ENCODE peak calls at places on chromosomes 11 and 22, in ten cellular contexts. C is neural progenitor cell; I is brain microvascular endothelial cell; Y is Panc1; Q is spleen; F is GM23338; V is GM23248; O is aorta; S is CD4-positive, CD25-positive, alpha-beta regulatory T cell; H is cardiac muscle cell. U is an unnamed sample.

GRCh38 chr11:75163917-75164316 is 13.0 kb downstream of the SLCO2B1 start:
- DNase-seq in Y (no peak), S (no peak), H (no peak), F (no peak), Q (no peak), C (no peak), O (peak; percentile 21), I (no peak), V (no peak), U (no peak)

GRCh38 chr22:49728566-49729271 is 99.0 kb downstream of the BRD1 start:
- DNase-seq in Y (no peak), I (no peak), S (no peak), H (no peak), F (no peak), C (no peak), V (no peak), Q (no peak), O (no peak), U (no peak)

GRCh38 chr22:48891688-48892380 is 935.8 kb downstream of the BRD1 start:
- DNase-seq in O (no peak), Y (no peak), H (no peak), Q (no peak), S (no peak), C (no peak), F (no peak), V (no peak), I (no peak), U (no peak)

GRCh38 chr11:126476256-126476970 is 120.9 kb downstream of the ST3GAL4 start:
- DNase-seq in O (no peak), I (no peak), Y (no peak), S (no peak), H (no peak), V (no peak), C (peak; percentile 45), Q (no peak), F (no peak), U (no peak)

GRCh38 chr11:128512478-128513127 is 74.8 kb downstream of the ETS1 start:
- DNase-seq in C (no peak), I (no peak), S (peak; percentile 44), F (no peak), V (no peak), O (no peak), H (no peak), Q (peak; percentile 73), Y (no peak), U (peak; percentile 63)

GRCh38 chr11:123264431-123264780 is 69.4 kb upstream of the CLMP start:
- DNase-seq in Q (no peak), S (no peak), Y (no peak), H (no peak), F (no peak), V (no peak), O (no peak), C (no peak), I (no peak), U (no peak)

GRCh38 chr11:75553889-75554257 is 8.2 kb upstream of the SERPINH1 start:
- DNase-seq in Y (no peak), S (no peak), I (no peak), O (no peak), C (no peak), H (no peak), F (no peak), Q (no peak), V (no peak), U (no peak)

GRCh38 chr11:15618583-15619032 is 503.9 kb downstream of the INSC start:
- DNase-seq in Y (no peak), O (no peak), H (no peak), I (no peak), V (no peak), Q (no peak), F (no peak), S (no peak), C (no peak), U (no peak)

GRCh38 chr22:44455151-44455962 is 42.7 kb downstream of the RTL6 start:
- DNase-seq in Y (no peak), O (no peak), F (no peak), H (no peak), I (no peak), Q (peak; percentile 82), S (peak; percentile 23), V (no peak), C (no peak), U (peak; percentile 83)

DNA sequence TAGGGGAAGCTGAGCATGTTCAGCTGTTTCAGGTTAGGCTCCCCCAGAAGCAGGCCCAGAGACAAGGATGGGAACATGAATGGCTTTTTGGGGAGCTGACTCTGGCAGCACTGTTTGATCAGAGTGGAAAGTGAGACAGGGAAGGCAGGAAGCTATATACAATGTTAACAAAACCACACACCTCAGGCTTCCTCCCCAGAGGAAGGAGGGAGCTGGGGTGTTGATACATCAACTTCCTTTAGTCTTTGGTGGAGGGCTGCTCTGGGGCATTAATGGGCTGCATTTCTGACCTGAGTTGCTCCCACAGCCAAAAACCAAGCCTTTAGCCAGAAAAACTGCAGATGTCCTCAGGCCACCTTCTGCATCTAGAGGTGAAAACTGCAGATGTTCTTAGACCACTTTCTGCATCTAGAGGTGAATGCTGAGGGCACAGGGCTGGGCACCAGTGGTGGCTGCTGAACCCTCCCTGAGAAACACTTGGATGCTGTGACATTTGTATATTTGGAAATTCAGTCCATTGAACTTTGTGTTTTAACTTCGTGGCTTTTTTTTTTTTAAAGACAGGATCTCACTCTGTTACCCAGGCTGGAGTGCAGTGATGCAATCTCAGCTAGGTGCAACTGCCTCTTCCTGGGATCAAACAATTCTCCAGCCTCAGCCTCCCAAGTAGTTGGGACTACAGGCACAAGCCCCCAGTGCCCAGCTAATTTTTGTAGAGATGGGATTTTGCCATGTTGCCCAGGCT is 49.9 kb downstream of the KIAA1671 start:
- DNase-seq in O (no peak), Y (no peak), S (no peak), V (no peak), Q (no peak), C (no peak), I (no peak), H (peak; percentile 16), F (no peak), U (peak; percentile 6)
- H3K36me3 ChIP-seq in O (no peaks in the 10 kb centered on the region), Y (no peaks in the 10 kb centered on the region), S (no peaks in the 10 kb centered on the region), V (no peaks in the 10 kb centered on the region), Q (no peaks in the 10 kb centered on the region), C (no peaks in the 10 kb centered on the region), I (no peaks in the 10 kb centered on the region), H (no peaks in the 10 kb centered on the region), F (no peaks in the 10 kb centered on the region), U (no peaks in the 10 kb centered on the region)

GRCh38 chr11:129894281-129895125 is 875 bp downstream of the NFRKB start:
- DNase-seq in V (peak; percentile 59), S (peak; percentile 4), Y (no peak), O (no peak), C (no peak), F (no peak), Q (no peak), I (no peak), H (peak; percentile 2), U (peak; percentile 29)
- H3K27ac ChIP-seq in V (no peak overlapping the region), S (peak overlapping the region; percentile 69), Y (peak overlapping the region; percentile 86), O (no peak overlapping the region), C (no peak overlapping the region), F (peak overlapping the region; percentile 45), Q (peak overlapping the region; percentile 74), I (no peak overlapping the region), H (peak overlapping the region; percentile 82), U (peak overlapping the region; percentile 81)

GRCh38 chr11:9675691-9676090 is 11.8 kb downstream of the SWAP70 start:
- DNase-seq in C (peak; percentile 13), H (no peak), O (no peak), S (no peak), Q (no peak), I (no peak), F (peak; percentile 83), V (no peak), Y (no peak), U (no peak)

GRCh38 chr11:9669954-9670353 is 6.1 kb downstream of the SWAP70 start:
- DNase-seq in F (no peak), C (no peak), V (no peak), Q (no peak), S (no peak), H (no peak), Y (no peak), I (no peak), O (no peak), U (no peak)

GRCh38 chr11:9672918-9673317 is 9.0 kb downstream of the SWAP70 start:
- DNase-seq in I (no peak), F (no peak), O (no peak), H (no peak), Y (no peak), Q (no peak), C (no peak), V (no peak), S (no peak), U (no peak)

GRCh38 chr11:9677951-9678350 is 14.1 kb downstream of the SWAP70 start:
- DNase-seq in I (no peak), F (no peak), C (no peak), Q (no peak), Y (no peak), O (no peak), H (no peak), S (no peak), V (no peak), U (no peak)

GRCh38 chr11:9672288-9672916 is 8.5 kb downstream of the SWAP70 start:
- DNase-seq in V (no peak), Q (no peak), C (no peak), O (no peak), F (no peak), Y (no peak), S (no peak), H (no peak), I (no peak), U (no peak)
- H3K36me3 ChIP-seq in V (peaks cover 7% of the 10 kb centered on the region), Q (no peaks in the 10 kb centered on the region), C (no peaks in the 10 kb centered on the region), O (no peaks in the 10 kb centered on the region), F (no peaks in the 10 kb centered on the region), Y (no peaks in the 10 kb centered on the region), S (no peaks in the 10 kb centered on the region), H (no peaks in the 10 kb centered on the region), I (no peaks in the 10 kb centered on the region), U (no peaks in the 10 kb centered on the region)

GRCh38 chr22:45804319-45804985 is 132.8 kb downstream of the ATXN10 start:
- DNase-seq in F (no peak), V (peak; percentile 14), H (peak; percentile 14), Y (no peak), Q (no peak), S (no peak), C (no peak), O (no peak), I (no peak), U (no peak)

GRCh38 chr22:45802074-45802473 is 130.4 kb downstream of the ATXN10 start:
- DNase-seq in Q (no peak), O (no peak), F (no peak), V (no peak), H (no peak), Y (no peak), I (no peak), C (no peak), S (no peak), U (no peak)

GRCh38 chr22:45807156-45807915 is 135.7 kb downstream of the ATXN10 start:
- DNase-seq in S (no peak), V (peak; percentile 21), C (no peak), H (peak; percentile 32), O (no peak), I (peak; percentile 55), Q (no peak), Y (no peak), F (no peak), U (no peak)

GRCh38 chr22:45805413-45805812 is 133.8 kb downstream of the ATXN10 start:
- DNase-seq in S (no peak), O (no peak), V (peak; percentile 58), F (no peak), I (peak; percentile 17), Q (no peak), C (no peak), Y (no peak), H (peak; percentile 68), U (no peak)

DNA sequence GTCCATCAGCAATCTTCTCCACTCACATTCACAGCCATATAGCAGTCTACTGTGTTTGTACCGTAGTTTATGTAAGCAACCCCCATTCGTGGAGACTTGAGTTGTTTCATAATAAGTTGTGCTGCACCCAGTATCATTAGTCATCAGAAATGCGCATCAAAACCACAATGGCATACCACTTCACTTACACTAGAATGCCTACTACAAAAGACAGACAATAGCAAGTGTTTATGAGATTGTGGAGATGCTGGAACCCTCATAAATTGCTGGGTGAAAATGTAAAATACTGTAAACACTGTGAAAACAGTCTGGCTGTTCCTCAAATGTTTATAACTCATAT is 133.3 kb downstream of the ATXN10 start:
- DNase-seq in I (peak; percentile 96), O (no peak), Y (peak; percentile 67), C (no peak), S (no peak), F (no peak), V (peak; percentile 96), H (peak; percentile 96), Q (no peak), U (no peak)
- H3K27ac ChIP-seq in I (peak overlapping the region; percentile 60), O (no peak overlapping the region), Y (no peak overlapping the region), C (no peak overlapping the region), S (no peak overlapping the region), F (no peak overlapping the region), V (peak overlapping the region; percentile 78), H (no peak overlapping the region), Q (no peak overlapping the region), U (no peak overlapping the region)